ENCODE peak calls at places on chromosomes 6 and 20, in six cellular contexts. One of them, this sample, is unnamed.
A peak's percentile ranks its signal among the peaks of the same experiment; 100 is the strongest.

GRCh38 chr6:22470454-22471368 is 98.7 kb upstream of the HDGFL1 start:
- DNase-seq in hepatocyte: peak; percentile 58
- DNase-seq in ovary: peak; percentile 47
- DNase-seq in heart left ventricle: peak; percentile 62
- DNase-seq in spleen: no peak
- DNase-seq in effector memory CD4-positive, alpha-beta T cell: no peak
- DNase-seq in this sample: peak; percentile 60

GRCh38 chr6:169312658-169313346 is 59.2 kb upstream of the THBS2 start:
- DNase-seq in hepatocyte: no peak
- DNase-seq in ovary: peak; percentile 50
- DNase-seq in heart left ventricle: peak; percentile 44
- DNase-seq in spleen: no peak
- DNase-seq in effector memory CD4-positive, alpha-beta T cell: no peak
- DNase-seq in this sample: no peak

GRCh38 chr6:131754088-131754487 is 43.3 kb upstream of the CTAGE9 start:
- DNase-seq in hepatocyte: no peak
- DNase-seq in ovary: no peak
- DNase-seq in heart left ventricle: no peak
- DNase-seq in spleen: no peak
- DNase-seq in effector memory CD4-positive, alpha-beta T cell: no peak
- DNase-seq in this sample: peak; percentile 22

GRCh38 chr6:165663283-165663735 is 268 bp upstream of the PDE10A start:
- DNase-seq in hepatocyte: peak; percentile 47
- DNase-seq in ovary: peak; percentile 80
- DNase-seq in heart left ventricle: peak; percentile 84
- DNase-seq in spleen: no peak
- DNase-seq in effector memory CD4-positive, alpha-beta T cell: no peak
- DNase-seq in this sample: peak; percentile 46

GRCh38 chr20:60993647-60994046 is 258.4 kb upstream of the CDH4 start:
- DNase-seq in hepatocyte: peak; percentile 19
- DNase-seq in ovary: no peak
- DNase-seq in heart left ventricle: no peak
- DNase-seq in spleen: no peak
- DNase-seq in effector memory CD4-positive, alpha-beta T cell: no peak
- DNase-seq in this sample: no peak

GRCh38 chr6:117477988-117478852 is 4.3 kb upstream of the DCBLD1 start:
- DNase-seq in hepatocyte: peak; percentile 52
- DNase-seq in ovary: no peak
- DNase-seq in heart left ventricle: no peak
- DNase-seq in spleen: no peak
- DNase-seq in effector memory CD4-positive, alpha-beta T cell: no peak
- DNase-seq in this sample: no peak

GRCh38 chr6:51868591-51869355 is 218.6 kb downstream of the PKHD1 start:
- DNase-seq in hepatocyte: no peak
- DNase-seq in ovary: no peak
- DNase-seq in heart left ventricle: no peak
- DNase-seq in spleen: no peak
- DNase-seq in effector memory CD4-positive, alpha-beta T cell: no peak
- DNase-seq in this sample: no peak

GRCh38 chr6:37653933-37654565 is 43.6 kb downstream of the MDGA1 start:
- DNase-seq in hepatocyte: peak; percentile 23
- DNase-seq in ovary: no peak
- DNase-seq in heart left ventricle: no peak
- DNase-seq in spleen: no peak
- DNase-seq in effector memory CD4-positive, alpha-beta T cell: peak; percentile 16
- DNase-seq in this sample: peak; percentile 74

GRCh38 chr6:31559606-31559957 is 12.2 kb downstream of the NFKBIL1 start:
- DNase-seq in hepatocyte: no peak
- DNase-seq in ovary: no peak
- DNase-seq in heart left ventricle: no peak
- DNase-seq in spleen: no peak
- DNase-seq in effector memory CD4-positive, alpha-beta T cell: no peak
- DNase-seq in this sample: no peak

GRCh38 chr6:37674161-37674560 is 23.5 kb downstream of the MDGA1 start:
- DNase-seq in hepatocyte: no peak
- DNase-seq in ovary: no peak
- DNase-seq in heart left ventricle: no peak
- DNase-seq in spleen: no peak
- DNase-seq in effector memory CD4-positive, alpha-beta T cell: no peak
- DNase-seq in this sample: no peak

GRCh38 chr6:150719099-150719767 is 119.5 kb downstream of the PLEKHG1 start:
- DNase-seq in hepatocyte: no peak
- DNase-seq in ovary: no peak
- DNase-seq in heart left ventricle: no peak
- DNase-seq in spleen: no peak
- DNase-seq in effector memory CD4-positive, alpha-beta T cell: no peak
- DNase-seq in this sample: no peak

GRCh38 chr6:48641544-48641943 is 530.5 kb upstream of the PTCHD4 start:
- DNase-seq in hepatocyte: no peak
- DNase-seq in ovary: no peak
- DNase-seq in heart left ventricle: no peak
- DNase-seq in spleen: no peak
- DNase-seq in effector memory CD4-positive, alpha-beta T cell: no peak
- DNase-seq in this sample: peak; percentile 48

GRCh38 chr6:389622-390021 is 1.9 kb upstream of the IRF4 start:
- DNase-seq in hepatocyte: no peak
- DNase-seq in ovary: no peak
- DNase-seq in heart left ventricle: no peak
- DNase-seq in spleen: no peak
- DNase-seq in effector memory CD4-positive, alpha-beta T cell: no peak
- DNase-seq in this sample: no peak
- H3K27me3 ChIP-seq in hepatocyte: peaks cover 89% of the 10 kb centered on the region
- H3K27me3 ChIP-seq in ovary: no peaks in the 10 kb centered on the region
- H3K27me3 ChIP-seq in heart left ventricle: peaks cover 57% of the 10 kb centered on the region
- H3K27me3 ChIP-seq in spleen: no peaks in the 10 kb centered on the region
- H3K27me3 ChIP-seq in effector memory CD4-positive, alpha-beta T cell: no peaks in the 10 kb centered on the region
- H3K27me3 ChIP-seq in this sample: peaks cover 66% of the 10 kb centered on the region

GRCh38 chr6:100440935-100441334 is 23.8 kb downstream of the SIM1 start:
- DNase-seq in hepatocyte: no peak
- DNase-seq in ovary: no peak
- DNase-seq in heart left ventricle: no peak
- DNase-seq in spleen: no peak
- DNase-seq in effector memory CD4-positive, alpha-beta T cell: no peak
- DNase-seq in this sample: no peak
- H3K27me3 ChIP-seq in hepatocyte: peaks cover 50% of the 10 kb centered on the region
- H3K27me3 ChIP-seq in ovary: no peaks in the 10 kb centered on the region
- H3K27me3 ChIP-seq in heart left ventricle: peaks cover 18% of the 10 kb centered on the region
- H3K27me3 ChIP-seq in spleen: no peaks in the 10 kb centered on the region
- H3K27me3 ChIP-seq in effector memory CD4-positive, alpha-beta T cell: no peaks in the 10 kb centered on the region
- H3K27me3 ChIP-seq in this sample: peaks cover 17% of the 10 kb centered on the region

GRCh38 chr20:63172726-63173125 is 43.2 kb downstream of the YTHDF1 start:
- DNase-seq in hepatocyte: no peak
- DNase-seq in ovary: no peak
- DNase-seq in heart left ventricle: no peak
- DNase-seq in spleen: no peak
- DNase-seq in effector memory CD4-positive, alpha-beta T cell: no peak
- DNase-seq in this sample: no peak

GRCh38 chr20:63173552-63174191 is 42.3 kb downstream of the YTHDF1 start:
- DNase-seq in hepatocyte: no peak
- DNase-seq in ovary: no peak
- DNase-seq in heart left ventricle: no peak
- DNase-seq in spleen: no peak
- DNase-seq in effector memory CD4-positive, alpha-beta T cell: no peak
- DNase-seq in this sample: no peak

GRCh38 chr20:63175031-63175895 is 40.7 kb downstream of the YTHDF1 start:
- DNase-seq in hepatocyte: no peak
- DNase-seq in ovary: no peak
- DNase-seq in heart left ventricle: no peak
- DNase-seq in spleen: no peak
- DNase-seq in effector memory CD4-positive, alpha-beta T cell: no peak
- DNase-seq in this sample: no peak

GRCh38 chr20:63176035-63176434 is 39.9 kb downstream of the YTHDF1 start:
- DNase-seq in hepatocyte: peak; percentile 44
- DNase-seq in ovary: no peak
- DNase-seq in heart left ventricle: no peak
- DNase-seq in spleen: no peak
- DNase-seq in effector memory CD4-positive, alpha-beta T cell: no peak
- DNase-seq in this sample: no peak

GRCh38 chr20:63174309-63175030 is 41.5 kb downstream of the YTHDF1 start:
- DNase-seq in hepatocyte: no peak
- DNase-seq in ovary: no peak
- DNase-seq in heart left ventricle: no peak
- DNase-seq in spleen: no peak
- DNase-seq in effector memory CD4-positive, alpha-beta T cell: no peak
- DNase-seq in this sample: no peak
- H3K27me3 ChIP-seq in hepatocyte: peaks cover 81% of the 10 kb centered on the region
- H3K27me3 ChIP-seq in ovary: peaks cover 7% of the 10 kb centered on the region
- H3K27me3 ChIP-seq in heart left ventricle: peaks cover 68% of the 10 kb centered on the region
- H3K27me3 ChIP-seq in spleen: peaks cover 9% of the 10 kb centered on the region
- H3K27me3 ChIP-seq in effector memory CD4-positive, alpha-beta T cell: peaks cover 56% of the 10 kb centered on the region
- H3K27me3 ChIP-seq in this sample: peaks cover 80% of the 10 kb centered on the region

GRCh38 chr6:96563853-96564252 is 925 bp downstream of the FHL5 start:
- DNase-seq in hepatocyte: no peak
- DNase-seq in ovary: no peak
- DNase-seq in heart left ventricle: no peak
- DNase-seq in spleen: no peak
- DNase-seq in effector memory CD4-positive, alpha-beta T cell: no peak
- DNase-seq in this sample: no peak
- H3K27me3 ChIP-seq in hepatocyte: no peaks in the 10 kb centered on the region
- H3K27me3 ChIP-seq in ovary: no peaks in the 10 kb centered on the region
- H3K27me3 ChIP-seq in heart left ventricle: no peaks in the 10 kb centered on the region
- H3K27me3 ChIP-seq in spleen: no peaks in the 10 kb centered on the region
- H3K27me3 ChIP-seq in effector memory CD4-positive, alpha-beta T cell: no peaks in the 10 kb centered on the region
- H3K27me3 ChIP-seq in this sample: no peaks in the 10 kb centered on the region

DNA sequence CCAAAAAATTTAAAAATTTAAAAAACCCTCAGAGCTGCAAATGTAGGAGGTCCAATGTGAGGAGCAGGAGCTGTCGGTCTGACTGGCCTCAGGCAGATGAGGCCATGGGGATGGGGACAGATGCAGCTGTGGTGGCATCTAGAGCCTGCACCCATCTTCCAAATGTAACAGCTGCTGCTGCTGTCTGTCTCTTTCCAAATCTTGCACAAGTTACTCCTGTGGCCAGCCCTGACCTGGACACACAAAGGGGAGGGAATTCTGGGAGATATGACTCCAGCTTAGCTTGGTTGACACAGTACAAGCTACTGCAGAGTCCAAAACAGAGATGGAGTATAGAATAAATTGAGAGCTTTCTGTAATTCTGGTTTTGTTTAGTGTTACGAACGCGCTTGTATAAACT is 115.2 kb downstream of the PRND start:
- DNase-seq in hepatocyte: no peak
- DNase-seq in ovary: no peak
- DNase-seq in heart left ventricle: peak; percentile 38
- DNase-seq in spleen: no peak
- DNase-seq in effector memory CD4-positive, alpha-beta T cell: no peak
- DNase-seq in this sample: no peak
- H3K27me3 ChIP-seq in hepatocyte: no peaks in the 10 kb centered on the region
- H3K27me3 ChIP-seq in ovary: no peaks in the 10 kb centered on the region
- H3K27me3 ChIP-seq in heart left ventricle: no peaks in the 10 kb centered on the region
- H3K27me3 ChIP-seq in spleen: no peaks in the 10 kb centered on the region
- H3K27me3 ChIP-seq in effector memory CD4-positive, alpha-beta T cell: no peaks in the 10 kb centered on the region
- H3K27me3 ChIP-seq in this sample: no peaks in the 10 kb centered on the region

GRCh38 chr20:19838495-19838894 is 80.4 kb downstream of the RIN2 start:
- DNase-seq in hepatocyte: no peak
- DNase-seq in ovary: no peak
- DNase-seq in heart left ventricle: no peak
- DNase-seq in spleen: no peak
- DNase-seq in effector memory CD4-positive, alpha-beta T cell: no peak
- DNase-seq in this sample: no peak
- H3K27me3 ChIP-seq in hepatocyte: no peaks in the 10 kb centered on the region
- H3K27me3 ChIP-seq in ovary: no peaks in the 10 kb centered on the region
- H3K27me3 ChIP-seq in heart left ventricle: no peaks in the 10 kb centered on the region
- H3K27me3 ChIP-seq in spleen: no peaks in the 10 kb centered on the region
- H3K27me3 ChIP-seq in effector memory CD4-positive, alpha-beta T cell: no peaks in the 10 kb centered on the region
- H3K27me3 ChIP-seq in this sample: no peaks in the 10 kb centered on the region

GRCh38 chr20:45461225-45461624 is 8.3 kb upstream of the WFDC2 start:
- DNase-seq in hepatocyte: no peak
- DNase-seq in ovary: no peak
- DNase-seq in heart left ventricle: no peak
- DNase-seq in spleen: no peak
- DNase-seq in effector memory CD4-positive, alpha-beta T cell: no peak
- DNase-seq in this sample: no peak
- H3K27me3 ChIP-seq in hepatocyte: no peaks in the 10 kb centered on the region
- H3K27me3 ChIP-seq in ovary: no peaks in the 10 kb centered on the region
- H3K27me3 ChIP-seq in heart left ventricle: no peaks in the 10 kb centered on the region
- H3K27me3 ChIP-seq in spleen: no peaks in the 10 kb centered on the region
- H3K27me3 ChIP-seq in effector memory CD4-positive, alpha-beta T cell: peaks cover 3% of the 10 kb centered on the region
- H3K27me3 ChIP-seq in this sample: peaks cover 21% of the 10 kb centered on the region

DNA sequence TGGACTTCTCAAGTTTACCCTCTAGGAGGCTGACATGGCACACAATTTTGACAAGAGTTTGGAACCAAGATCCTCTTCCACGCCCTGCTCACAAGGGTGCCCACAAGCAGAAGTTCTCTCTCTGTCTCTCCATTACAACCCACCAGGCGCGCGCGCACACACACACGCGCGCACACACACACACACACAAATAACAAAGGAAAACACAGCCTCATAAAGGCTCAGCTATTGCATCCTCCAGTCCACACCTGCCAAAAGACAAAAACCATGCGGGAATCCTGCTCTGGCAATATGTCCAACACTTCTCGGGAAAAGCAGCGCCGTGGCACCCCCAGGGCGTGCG is 870 bp downstream of the PAK5 start:
- DNase-seq in hepatocyte: no peak
- DNase-seq in ovary: no peak
- DNase-seq in heart left ventricle: no peak
- DNase-seq in spleen: no peak
- DNase-seq in effector memory CD4-positive, alpha-beta T cell: no peak
- DNase-seq in this sample: no peak
- H3K27me3 ChIP-seq in hepatocyte: peaks cover 34% of the 10 kb centered on the region
- H3K27me3 ChIP-seq in ovary: no peaks in the 10 kb centered on the region
- H3K27me3 ChIP-seq in heart left ventricle: peaks cover 6% of the 10 kb centered on the region
- H3K27me3 ChIP-seq in spleen: no peaks in the 10 kb centered on the region
- H3K27me3 ChIP-seq in effector memory CD4-positive, alpha-beta T cell: peaks cover 4% of the 10 kb centered on the region
- H3K27me3 ChIP-seq in this sample: peaks cover 3% of the 10 kb centered on the region

This sample was measured in brain microvascular endothelial cell.